ENCODE peak calls at places on chromosomes 1 and 21, in four cellular contexts. B, A, G and D are unnamed samples.

GRCh38 chr1:966603-967295 is 467 bp downstream of the PLEKHN1 start:
- DNase-seq in B (peak; percentile 93), G (peak; percentile 32), A (peak; percentile 52), D (peak; percentile 94)

GRCh38 chr21:26077523-26077922 is 93.0 kb downstream of the APP start:
- DNase-seq in A (no peak), B (no peak), G (no peak), D (no peak)

GRCh38 chr1:162847839-162848453 is 13.0 kb downstream of the CCDC190 start:
- DNase-seq in G (no peak), B (peak; percentile 87), A (peak; percentile 84), D (peak; percentile 74)

GRCh38 chr1:60280256-60280655 is 206.7 kb upstream of the C1orf87 start:
- DNase-seq in A (no peak), G (no peak), B (no peak), D (peak; percentile 39)

GRCh38 chr1:219847215-219847855 is 81.0 kb downstream of the SLC30A10 start:
- DNase-seq in G (no peak), A (peak; percentile 54), B (no peak), D (no peak)

GRCh38 chr21:38067086-38067739 is 151.0 kb upstream of the KCNJ6 start:
- DNase-seq in A (peak; percentile 15), B (no peak), G (no peak), D (no peak)

GRCh38 chr1:19078503-19078902 is 122.0 kb upstream of the IFFO2 start:
- DNase-seq in G (no peak), B (no peak), A (no peak), D (no peak)

GRCh38 chr1:222754386-222755139 is 17.6 kb downstream of the FAM177B start:
- DNase-seq in B (no peak), G (no peak), A (peak; percentile 97), D (peak; percentile 87)

GRCh38 chr1:143665606-143666005 is 306.2 kb downstream of the FAM72C start:
- DNase-seq in B (no peak), A (no peak), G (no peak), D (no peak)

GRCh38 chr1:50967416-50968020 is 2.5 kb upstream of the CDKN2C start:
- DNase-seq in B (no peak), G (no peak), A (peak; percentile 61), D (peak; percentile 33)

GRCh38 chr1:223711838-223712183 is 528 bp upstream of the CAPN2 start:
- DNase-seq in G (no peak), A (no peak), B (no peak), D (no peak)

GRCh38 chr1:10755977-10756521 is 40.4 kb downstream of the CASZ1 start:
- DNase-seq in G (no peak), A (peak; percentile 8), B (peak; percentile 72), D (peak; percentile 91)

GRCh38 chr1:107963601-107964396 is 1.2 kb downstream of the VAV3 start:
- DNase-seq in B (peak; percentile 69), G (peak; percentile 47), A (peak; percentile 20), D (peak; percentile 12)

GRCh38 chr1:156241926-156242325 is at the start of gene BGLAP:
- DNase-seq in A (no peak), B (no peak), G (peak; percentile 37), D (no peak)

GRCh38 chr1:153959454-153959853 is 1.0 kb upstream of the CRTC2 start:
- DNase-seq in A (no peak), B (no peak), G (no peak), D (no peak)

GRCh38 chr1:45815667-45816458 is 12.5 kb downstream of the MAST2 start:
- DNase-seq in A (peak; percentile 82), B (no peak), G (no peak), D (peak; percentile 26)

GRCh38 chr1:18535391-18536210 is 54.9 kb downstream of the KLHDC7A start:
- DNase-seq in A (no peak), G (no peak), B (no peak), D (no peak)

GRCh38 chr21:33815153-33815707 is 100.4 kb downstream of the ATP5PO start:
- DNase-seq in G (peak; percentile 8), B (no peak), A (no peak), D (no peak)

GRCh38 chr1:150551784-150552691 is 2.8 kb downstream of the ADAMTSL4 start:
- DNase-seq in G (peak; percentile 87), A (peak; percentile 96), B (peak; percentile 41), D (peak; percentile 93)

GRCh38 chr1:113938192-113938591 is 9.1 kb downstream of the HIPK1 start:
- DNase-seq in B (no peak), A (no peak), G (no peak), D (no peak)

GRCh38 chr1:236425031-236425663 is 31.1 kb downstream of the EDARADD start:
- DNase-seq in G (no peak), A (no peak), B (peak; percentile 27), D (no peak)

GRCh38 chr1:43358121-43358745 is 548 bp upstream of the CDC20 start:
- DNase-seq in B (peak; percentile 34), G (peak; percentile 46), A (peak; percentile 59), D (peak; percentile 50)

GRCh38 chr1:189899686-189900495 is 577.8 kb downstream of the BRINP3 start:
- DNase-seq in B (no peak), G (no peak), A (no peak), D (no peak)